ENCODE peak calls at places on chromosomes 7 and 10, in four cellular contexts. X is activated CD8-positive, alpha-beta memory T cell treated with anti-CD3 and anti-CD28 coated beads for 48 hours; M is NCI-H774; R is Daoy. A is an unnamed sample.

GRCh38 chr7:155213385-155213784 is 84.3 kb upstream of the INSIG1 start:
- DNase-seq in X (no peak), M (no peak), R (peak; percentile 89), A (no peak)

GRCh38 chr10:88500656-88501055 is 82.5 kb downstream of the RNLS start:
- DNase-seq in R (no peak), M (no peak), X (no peak), A (no peak)

GRCh38 chr10:35364808-35365207 is 28.5 kb downstream of the CCNY start:
- DNase-seq in R (no peak), X (no peak), M (no peak), A (no peak)

GRCh38 chr10:114310346-114310745 is 71.3 kb downstream of the VWA2 start:
- DNase-seq in M (no peak), X (no peak), R (no peak), A (no peak)

GRCh38 chr7:42493436-42494198 is 256.6 kb upstream of the GLI3 start:
- DNase-seq in R (peak; percentile 88), X (no peak), M (no peak), A (no peak)

GRCh38 chr7:1854521-1855395 is 184.7 kb downstream of the ELFN1 start:
- DNase-seq in M (no peak), X (no peak), R (no peak), A (no peak)

GRCh38 chr10:131636116-131636515 is 264.7 kb upstream of the PPP2R2D start:
- DNase-seq in M (no peak), X (no peak), R (no peak), A (no peak)

GRCh38 chr10:131149111-131149510 is 162.4 kb downstream of the TCERG1L start:
- DNase-seq in M (no peak), R (no peak), X (no peak), A (no peak)

GRCh38 chr7:138752568-138753518 is 45.0 kb upstream of the TMEM213 start:
- DNase-seq in X (peak; percentile 65), M (peak; percentile 81), R (peak; percentile 90), A (peak; percentile 90)

GRCh38 chr10:52212062-52212461 is 102.0 kb upstream of the DKK1 start:
- DNase-seq in X (no peak), R (no peak), M (no peak), A (no peak)